ENCODE peak calls at places on chromosome 19, in ten cellular contexts. P, B, O, H, V, L, I, R, W and S are unnamed samples.
A peak's percentile ranks its signal among the peaks of the same experiment; 100 is the strongest.

GRCh38 chr19:10501971-10502523 is 1.1 kb downstream of the KEAP1 start:
- DNase-seq in I (peak; percentile 85), V (peak; percentile 95), P (peak; percentile 92), B (peak; percentile 61), O (peak; percentile 88), R (no peak), W (peak; percentile 97), H (no peak), L (peak; percentile 31), S (peak; percentile 66)

GRCh38 chr19:49871349-49871985 is 4.1 kb upstream of the PNKP start:
- DNase-seq in L (no peak), V (no peak), P (no peak), R (no peak), O (no peak), W (peak; percentile 26), H (no peak), I (no peak), B (no peak), S (no peak)

GRCh38 chr19:14563989-14564650 is 7.7 kb downstream of the NDUFB7 start:
- DNase-seq in P (no peak), H (peak; percentile 49), I (no peak), R (no peak), O (no peak), L (no peak), W (no peak), B (peak; percentile 48), V (no peak), S (no peak)

GRCh38 chr19:6125571-6125989 is 9.9 kb upstream of the ACSBG2 start:
- DNase-seq in V (peak; percentile 88), R (peak; percentile 23), W (peak; percentile 39), H (peak; percentile 86), B (peak; percentile 23), I (peak; percentile 67), O (peak; percentile 53), L (peak; percentile 70), P (peak; percentile 66), S (peak; percentile 85)

GRCh38 chr19:18898081-18898532 is 2.1 kb upstream of the CERS1 start:
- DNase-seq in O (no peak), B (peak; percentile 33), I (no peak), L (no peak), W (no peak), H (no peak), V (no peak), P (no peak), R (no peak), S (no peak)

GRCh38 chr19:898663-899062 is 5.4 kb downstream of the RNU6-9 start:
- DNase-seq in I (peak; percentile 97), W (no peak), B (peak; percentile 65), L (no peak), H (no peak), P (no peak), O (no peak), V (no peak), R (no peak), S (peak; percentile 95)

GRCh38 chr19:3034845-3035541 is 5.9 kb upstream of the TLE2 start:
- DNase-seq in L (peak; percentile 6), P (peak; percentile 60), W (no peak), H (peak; percentile 41), I (peak; percentile 65), V (no peak), R (no peak), B (no peak), O (no peak), S (peak; percentile 39)

GRCh38 chr19:18932216-18932841 is 8.7 kb downstream of the HOMER3 start:
- DNase-seq in V (peak; percentile 76), R (peak; percentile 73), O (no peak), W (peak; percentile 83), H (peak; percentile 42), B (peak; percentile 97), I (no peak), P (peak; percentile 88), L (no peak), S (no peak)

GRCh38 chr19:42332059-42332458 is 6.6 kb downstream of the MEGF8 start:
- DNase-seq in O (no peak), B (no peak), I (no peak), H (no peak), L (no peak), R (no peak), V (no peak), W (no peak), P (no peak), S (no peak)

GRCh38 chr19:410243-410781 is 1.4 kb upstream of the C2CD4C start:
- DNase-seq in B (no peak), W (peak; percentile 67), P (no peak), R (no peak), I (no peak), V (no peak), H (no peak), O (no peak), L (no peak), S (no peak)

GRCh38 chr19:1018393-1018792 is 2.5 kb downstream of the TMEM259 start:
- DNase-seq in V (no peak), O (no peak), L (no peak), H (no peak), W (no peak), I (no peak), B (no peak), R (no peak), P (no peak), S (no peak)

GRCh38 chr19:41930322-41930722 is 2.1 kb upstream of the ERFL start:
- DNase-seq in V (no peak), I (no peak), L (no peak), O (no peak), B (no peak), R (no peak), W (no peak), H (no peak), P (no peak), S (no peak)

GRCh38 chr19:1001538-1002166 is 1.4 kb downstream of the GRIN3B start:
- DNase-seq in B (peak; percentile 82), H (no peak), W (no peak), L (no peak), V (no peak), I (peak; percentile 62), R (no peak), P (peak; percentile 83), O (no peak), S (peak; percentile 53)

GRCh38 chr19:41951686-41952172 is 7.4 kb downstream of the RABAC1 start:
- DNase-seq in P (peak; percentile 81), O (peak; percentile 54), V (peak; percentile 47), B (peak; percentile 94), W (peak; percentile 77), H (peak; percentile 77), R (peak; percentile 66), L (peak; percentile 13), I (peak; percentile 64), S (peak; percentile 80)

GRCh38 chr19:37933965-37934364 is 27.0 kb downstream of the SIPA1L3 start:
- DNase-seq in P (no peak), I (peak; percentile 57), O (no peak), L (peak; percentile 51), W (peak; percentile 80), V (no peak), B (peak; percentile 41), R (no peak), H (peak; percentile 72), S (no peak)

GRCh38 chr19:48237057-48237456 is 18.7 kb downstream of the CARD8 start:
- DNase-seq in P (no peak), L (no peak), W (no peak), R (no peak), B (no peak), I (no peak), O (no peak), V (no peak), H (no peak), S (no peak)

GRCh38 chr19:39745645-39746044 is 7.8 kb upstream of the CLC start:
- DNase-seq in I (no peak), O (no peak), V (no peak), R (no peak), L (no peak), W (no peak), B (no peak), P (no peak), H (no peak), S (no peak)

GRCh38 chr19:8366961-8367326 is 3.0 kb downstream of the ANGPTL4 start:
- DNase-seq in O (no peak), V (no peak), P (no peak), B (no peak), H (peak; percentile 59), L (no peak), I (no peak), R (no peak), W (peak; percentile 59), S (no peak)

GRCh38 chr19:54708781-54709180 is 15.5 kb upstream of the KIR3DL3 start:
- DNase-seq in H (no peak), P (no peak), O (no peak), L (no peak), W (no peak), I (no peak), V (no peak), R (no peak), B (no peak), S (no peak)

GRCh38 chr19:16113727-16114126 is 2.0 kb downstream of the RAB8A start:
- DNase-seq in V (no peak), W (no peak), H (no peak), O (no peak), B (no peak), I (no peak), R (no peak), P (no peak), L (no peak), S (no peak)

GRCh38 chr19:31054430-31054829 is 294.8 kb downstream of the TSHZ3 start:
- DNase-seq in P (no peak), L (peak; percentile 55), V (no peak), R (no peak), H (peak; percentile 78), B (peak; percentile 47), W (no peak), I (no peak), O (no peak), S (no peak)

GRCh38 chr19:43983544-43983911 is 460 bp upstream of the ZNF155 start:
- DNase-seq in O (no peak), L (no peak), V (no peak), P (no peak), W (no peak), I (no peak), B (no peak), H (no peak), R (no peak), S (no peak)

GRCh38 chr19:40244596-40244995 is 18.1 kb upstream of the CCNP start:
- DNase-seq in P (peak; percentile 21), L (no peak), W (no peak), O (no peak), I (no peak), R (no peak), B (no peak), H (no peak), V (no peak), S (no peak)

GRCh38 chr19:47520839-47521238 is 6.0 kb upstream of the NAPA start:
- DNase-seq in I (no peak), O (no peak), V (no peak), B (no peak), L (no peak), P (no peak), W (no peak), H (no peak), R (no peak), S (no peak)

GRCh38 chr19:18735752-18736151 is 52.3 kb downstream of the CRTC1 start:
- DNase-seq in R (no peak), W (no peak), P (no peak), I (no peak), V (no peak), H (no peak), O (no peak), L (no peak), B (no peak), S (no peak)

GRCh38 chr19:46571495-46571894 is 29.6 kb upstream of the CALM3 start:
- DNase-seq in I (peak; percentile 1), V (no peak), O (no peak), P (no peak), H (peak; percentile 25), W (no peak), R (no peak), L (no peak), B (peak; percentile 20), S (peak; percentile 17)

GRCh38 chr19:46489445-46490272 is 6.0 kb downstream of the PNMA8B start:
- DNase-seq in L (no peak), V (no peak), W (peak; percentile 63), B (peak; percentile 65), R (no peak), O (no peak), I (no peak), P (peak; percentile 65), H (peak; percentile 60), S (peak; percentile 41)

GRCh38 chr19:51337861-51338562 is 3.9 kb downstream of the VSIG10L start:
- DNase-seq in B (no peak), P (no peak), W (no peak), L (no peak), R (no peak), H (no peak), O (no peak), V (no peak), I (no peak), S (no peak)